ENCODE peak calls at places on chromosomes 5 and 9, in four cellular contexts. One of them, this sample, is unnamed.

GRCh38 chr9:84828101-84828500 is 158.6 kb downstream of the NTRK2 start:
- DNase-seq in A549: no peak
- DNase-seq in HCT116: no peak
- DNase-seq in K562: no peak
- DNase-seq in this sample: no peak

GRCh38 chr5:158382473-158382872 is 523.5 kb upstream of the CLINT1 start:
- DNase-seq in A549: peak
- DNase-seq in K562: no peak
- DNase-seq in HCT116: peak
- DNase-seq in this sample: peak

GRCh38 chr9:120348951-120349429 is 231.0 kb downstream of the CDK5RAP2 start:
- DNase-seq in HCT116: peak
- DNase-seq in K562: peak
- DNase-seq in A549: peak
- DNase-seq in this sample: peak

GRCh38 chr9:32554107-32554506 is 1.7 kb upstream of the TOPORS start:
- DNase-seq in A549: no peak
- DNase-seq in K562: peak
- DNase-seq in HCT116: no peak
- DNase-seq in this sample: no peak

GRCh38 chr9:110538621-110539020 is 40.9 kb downstream of the SVEP1 start:
- DNase-seq in HCT116: no peak
- DNase-seq in K562: no peak
- DNase-seq in A549: no peak
- DNase-seq in this sample: no peak

GRCh38 chr9:121658166-121658565 is 6.7 kb downstream of the DAB2IP start:
- DNase-seq in HCT116: no peak
- DNase-seq in A549: no peak
- DNase-seq in K562: no peak
- DNase-seq in this sample: no peak

GRCh38 chr5:93677344-93678021 is 63.9 kb downstream of the POU5F2 start:
- DNase-seq in A549: no peak
- DNase-seq in HCT116: peak
- DNase-seq in K562: no peak
- DNase-seq in this sample: peak

GRCh38 chr5:107813559-107813958 is 142.8 kb upstream of the EFNA5 start:
- DNase-seq in HCT116: no peak
- DNase-seq in A549: no peak
- DNase-seq in K562: no peak
- DNase-seq in this sample: no peak

GRCh38 chr5:157561105-157561504 is 14.5 kb downstream of the ADAM19 start:
- DNase-seq in K562: no peak
- DNase-seq in HCT116: no peak
- DNase-seq in A549: no peak
- DNase-seq in this sample: no peak

DNA sequence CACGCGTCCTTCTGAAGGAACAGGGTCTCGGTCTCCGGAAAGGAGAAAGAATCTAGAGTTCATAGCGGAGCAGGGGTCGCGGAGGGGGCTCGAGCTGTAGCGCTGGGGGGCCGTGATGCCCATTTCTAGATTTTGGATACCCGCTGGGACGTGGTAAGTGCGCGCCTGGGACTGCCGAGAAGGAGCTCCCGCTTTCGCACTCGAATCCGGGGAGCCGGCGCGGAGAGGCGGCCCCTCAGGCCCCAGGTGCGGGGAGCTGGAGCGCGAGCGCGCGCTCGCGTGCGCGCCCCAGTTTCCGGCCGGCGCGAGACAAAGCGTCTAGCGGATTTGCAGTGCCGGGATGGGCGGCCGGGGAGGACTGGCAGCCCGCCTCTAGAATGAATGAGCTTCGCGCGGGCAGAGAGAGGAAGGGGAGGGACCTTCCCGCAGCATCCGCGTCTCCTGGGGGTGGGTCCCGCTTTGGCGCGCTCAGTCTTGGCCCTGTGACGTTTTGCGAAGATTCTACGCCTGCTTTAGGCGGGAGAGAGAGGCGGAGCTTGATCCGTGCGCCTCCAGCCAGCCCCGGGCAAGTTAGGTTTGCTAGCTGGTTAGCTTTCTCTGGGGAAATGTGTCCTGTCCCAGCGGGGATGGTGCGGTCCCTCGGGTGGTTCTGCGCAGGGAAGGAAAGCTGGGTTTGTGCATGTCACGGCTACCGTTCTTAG is 1.2 kb downstream of the LMNB1 start:
- DNase-seq in A549: peak
- DNase-seq in HCT116: peak
- DNase-seq in K562: peak
- DNase-seq in this sample: peak
- TF ChIP-seq POLR2A in A549: peak
- TF ChIP-seq POLR2A in HCT116: peak
- TF ChIP-seq POLR2A in K562: peak
- TF ChIP-seq POLR2A in this sample: peak

GRCh38 chr9:109313351-109313750 is 7.5 kb downstream of the EPB41L4B start:
- DNase-seq in K562: no peak
- DNase-seq in HCT116: no peak
- DNase-seq in A549: no peak
- DNase-seq in this sample: no peak
- H3K27ac ChIP-seq in K562: no peak
- H3K27ac ChIP-seq in HCT116: no peak
- H3K27ac ChIP-seq in A549: no peak
- H3K27ac ChIP-seq in this sample: no peak

DNA sequence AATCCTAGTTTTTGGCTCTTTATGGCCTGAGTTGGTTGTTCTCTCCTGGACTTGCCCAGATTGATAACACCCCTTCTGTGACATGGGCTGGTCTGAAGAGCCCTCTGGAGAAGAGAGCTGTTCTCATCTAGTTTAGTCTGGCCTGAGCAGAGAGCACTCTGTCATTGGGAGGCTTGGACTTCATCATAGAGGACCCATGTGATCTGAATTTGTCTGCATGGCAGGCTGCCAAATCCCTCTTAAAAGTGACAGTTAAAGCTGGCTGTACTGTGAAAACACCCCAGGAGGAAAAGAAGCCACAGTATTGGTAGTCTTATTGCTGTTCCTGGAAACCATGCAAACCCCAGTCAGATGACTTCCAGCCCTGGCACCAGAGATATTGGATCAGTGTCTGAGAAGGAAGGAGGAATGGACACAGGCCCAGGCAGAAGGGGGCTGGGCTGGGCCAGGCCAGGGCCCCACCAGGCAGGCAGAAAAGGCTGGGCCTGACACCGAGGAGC is 3.7 kb upstream of the WDR31 start:
- DNase-seq in HCT116: no peak
- DNase-seq in K562: peak
- DNase-seq in A549: no peak
- DNase-seq in this sample: peak
- TF ChIP-seq POLR2A in HCT116: no peak
- TF ChIP-seq POLR2A in K562: no peak
- TF ChIP-seq POLR2A in A549: no peak
- TF ChIP-seq POLR2A in this sample: peak

GRCh38 chr5:147391781-147392180 is 118.1 kb downstream of the DPYSL3 start:
- DNase-seq in K562: no peak
- DNase-seq in HCT116: peak
- DNase-seq in A549: peak
- DNase-seq in this sample: peak
- H3K27ac ChIP-seq in K562: no peak
- H3K27ac ChIP-seq in HCT116: no peak
- H3K27ac ChIP-seq in A549: no peak
- H3K27ac ChIP-seq in this sample: no peak

GRCh38 chr5:1734271-1734907 is 65.2 kb downstream of the MRPL36 start:
- DNase-seq in HCT116: no peak
- DNase-seq in A549: no peak
- DNase-seq in K562: no peak
- DNase-seq in this sample: no peak
- TF ChIP-seq POLR2A in HCT116: no peak
- TF ChIP-seq POLR2A in A549: no peak
- TF ChIP-seq POLR2A in K562: no peak
- TF ChIP-seq POLR2A in this sample: no peak

DNA sequence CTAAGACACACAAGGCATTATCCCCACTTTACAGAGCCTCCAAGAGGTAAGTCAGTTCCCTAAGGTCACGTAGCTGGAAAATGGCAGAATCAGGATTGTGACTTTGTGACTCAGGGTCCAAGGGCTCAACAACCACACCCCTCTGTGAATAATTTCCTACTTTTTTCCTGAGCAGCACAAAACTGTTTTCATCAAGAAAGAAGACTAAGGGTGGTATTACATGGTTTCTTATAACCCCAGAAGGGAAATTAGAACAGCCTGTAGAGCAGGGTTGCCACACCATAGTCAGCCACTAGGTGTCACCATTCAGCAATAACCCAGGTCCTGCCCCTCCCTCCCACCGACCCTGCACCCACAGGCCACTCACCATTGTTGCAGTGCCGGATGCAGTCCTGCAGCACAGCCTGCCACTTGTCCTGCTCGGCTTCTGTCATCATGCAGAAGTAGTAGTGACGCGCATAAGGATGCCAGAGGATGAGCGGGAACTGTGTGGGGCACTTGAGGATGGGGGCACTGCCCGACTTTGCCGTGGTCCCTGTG is 72.1 kb downstream of the LRSAM1 start:
- DNase-seq in K562: peak
- DNase-seq in A549: no peak
- DNase-seq in HCT116: peak
- DNase-seq in this sample: no peak
- H3K27ac ChIP-seq in K562: no peak
- H3K27ac ChIP-seq in A549: peak
- H3K27ac ChIP-seq in HCT116: no peak
- H3K27ac ChIP-seq in this sample: no peak

DNA sequence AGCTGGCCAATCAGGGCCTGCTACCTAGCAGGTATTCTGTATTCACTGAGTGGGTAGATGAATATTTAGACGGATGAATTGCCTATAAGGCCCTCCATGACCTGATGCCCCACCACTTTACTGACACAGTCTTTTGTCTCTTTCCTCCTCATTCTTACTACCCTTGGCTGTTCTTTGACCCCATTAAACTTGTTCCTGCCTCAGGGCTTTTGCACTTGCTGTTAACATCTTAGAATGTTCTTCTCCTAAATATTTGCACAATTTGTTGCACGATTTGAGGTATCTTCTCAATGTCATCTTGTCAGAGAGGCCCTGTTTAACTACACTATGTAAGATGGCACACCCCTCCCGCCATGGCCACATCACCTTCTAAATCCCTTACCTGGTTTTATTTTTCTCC is 3.3 kb upstream of the TTC23L start:
- DNase-seq in A549: no peak
- DNase-seq in HCT116: no peak
- DNase-seq in K562: no peak
- DNase-seq in this sample: no peak
- TF ChIP-seq POLR2A in A549: no peak
- TF ChIP-seq POLR2A in HCT116: no peak
- TF ChIP-seq POLR2A in K562: no peak
- TF ChIP-seq POLR2A in this sample: no peak

GRCh38 chr5:69086206-69086605 is 7.6 kb upstream of the SLC30A5 start:
- DNase-seq in K562: no peak
- DNase-seq in A549: no peak
- DNase-seq in HCT116: no peak
- DNase-seq in this sample: no peak

GRCh38 chr5:69093771-69094570 is at the start of gene SLC30A5:
- DNase-seq in HCT116: peak
- DNase-seq in K562: peak
- DNase-seq in A549: peak
- DNase-seq in this sample: peak

GRCh38 chr5:69092969-69093368 is 845 bp upstream of the SLC30A5 start:
- DNase-seq in A549: no peak
- DNase-seq in HCT116: no peak
- DNase-seq in K562: no peak
- DNase-seq in this sample: no peak

DNA sequence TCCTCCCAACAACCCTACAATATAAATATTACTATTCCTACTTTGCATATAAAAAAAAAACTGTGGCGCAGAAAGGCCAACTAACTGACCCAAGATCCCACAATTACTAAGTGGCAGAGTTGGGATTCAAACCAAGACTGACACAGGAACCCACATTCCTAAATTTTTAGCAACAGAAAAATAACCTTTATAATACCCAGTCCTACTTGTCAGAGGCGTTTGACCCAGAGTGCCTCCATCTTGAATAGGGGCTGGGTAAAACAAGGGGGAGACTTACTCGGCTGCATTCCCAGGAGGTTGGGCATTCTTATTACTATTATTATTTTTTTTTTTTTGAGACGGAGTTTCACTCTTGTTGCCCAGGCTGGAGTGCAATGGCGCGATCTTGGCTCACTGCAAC is 2.0 kb upstream of the SLC30A5 start:
- DNase-seq in HCT116: no peak
- DNase-seq in K562: no peak
- DNase-seq in A549: no peak
- DNase-seq in this sample: no peak
- H3K27ac ChIP-seq in HCT116: no peak
- H3K27ac ChIP-seq in K562: peak
- H3K27ac ChIP-seq in A549: no peak
- H3K27ac ChIP-seq in this sample: no peak

This sample was measured in adrenal gland.